ENCODE peak calls at places on chromosome 12, in five cellular contexts. F is stomach, Y is spleen, B is breast epithelium, N is Panc1. D is an unnamed sample.

GRCh38 chr12:119153477-119154434 is 25.0 kb upstream of the HSPB8 start:
- DNase-seq in B (no peak), F (peak), N (no peak), Y (peak), D (no peak)

GRCh38 chr12:113933201-113933786 is 32.8 kb downstream of the RBM19 start:
- DNase-seq in N (no peak), F (no peak), B (no peak), Y (no peak), D (no peak)

GRCh38 chr12:79371226-79371625 is 319.5 kb downstream of the PAWR start:
- DNase-seq in F (no peak), Y (no peak), B (no peak), N (no peak), D (no peak)

GRCh38 chr12:14714437-14714836 is 18.0 kb upstream of the GUCY2C start:
- DNase-seq in N (no peak), F (no peak), B (no peak), Y (no peak), D (no peak)

GRCh38 chr12:3207858-3208257 is 130.7 kb downstream of the TSPAN9 start:
- DNase-seq in F (no peak), Y (no peak), B (no peak), N (no peak), D (no peak)

GRCh38 chr12:25054783-25055144 is 105.9 kb upstream of the BCAT1 start:
- DNase-seq in F (no peak), B (no peak), Y (no peak), N (no peak), D (no peak)

GRCh38 chr12:116141110-116141832 is 136.2 kb downstream of the MED13L start:
- DNase-seq in F (no peak), Y (no peak), N (no peak), B (no peak), D (no peak)

GRCh38 chr12:57771271-57771872 is 533 bp downstream of the METTL1 start:
- DNase-seq in Y (peak), B (peak), F (peak), N (no peak), D (peak)

GRCh38 chr12:753401-754237 is 1.2 kb downstream of the WNK1 start:
- DNase-seq in Y (peak), B (peak), F (peak), N (no peak), D (no peak)

GRCh38 chr12:79451988-79452387 is 238.8 kb downstream of the PAWR start:
- DNase-seq in F (peak), B (peak), N (peak), Y (peak), D (no peak)

GRCh38 chr12:67750528-67751183 is 102.1 kb downstream of the DYRK2 start:
- DNase-seq in Y (no peak), F (no peak), N (no peak), B (no peak), D (no peak)

GRCh38 chr12:79016181-79016580 is 151.6 kb downstream of the SYT1 start:
- DNase-seq in N (no peak), Y (no peak), F (no peak), B (no peak), D (no peak)

GRCh38 chr12:118741196-118741595 is 240.1 kb upstream of the SRRM4 start:
- DNase-seq in Y (no peak), B (no peak), N (no peak), F (no peak), D (no peak)

GRCh38 chr12:104219361-104219892 is 3.8 kb downstream of the TXNRD1 start:
- DNase-seq in B (no peak), Y (no peak), N (peak), F (no peak), D (peak)

GRCh38 chr12:120006248-120006975 is 17.4 kb downstream of the BICDL1 start:
- DNase-seq in Y (no peak), N (no peak), B (no peak), F (no peak), D (no peak)

GRCh38 chr12:41531147-41531829 is 343.2 kb downstream of the PDZRN4 start:
- DNase-seq in N (no peak), Y (peak), B (no peak), F (no peak), D (no peak)

GRCh38 chr12:100987552-100988277 is 193.1 kb downstream of the ANO4 start:
- DNase-seq in N (no peak), Y (no peak), B (no peak), F (no peak), D (no peak)

GRCh38 chr12:43692064-43692463 is 66.5 kb downstream of the PUS7L start:
- DNase-seq in B (no peak), N (no peak), F (no peak), Y (no peak), D (no peak)

DNA sequence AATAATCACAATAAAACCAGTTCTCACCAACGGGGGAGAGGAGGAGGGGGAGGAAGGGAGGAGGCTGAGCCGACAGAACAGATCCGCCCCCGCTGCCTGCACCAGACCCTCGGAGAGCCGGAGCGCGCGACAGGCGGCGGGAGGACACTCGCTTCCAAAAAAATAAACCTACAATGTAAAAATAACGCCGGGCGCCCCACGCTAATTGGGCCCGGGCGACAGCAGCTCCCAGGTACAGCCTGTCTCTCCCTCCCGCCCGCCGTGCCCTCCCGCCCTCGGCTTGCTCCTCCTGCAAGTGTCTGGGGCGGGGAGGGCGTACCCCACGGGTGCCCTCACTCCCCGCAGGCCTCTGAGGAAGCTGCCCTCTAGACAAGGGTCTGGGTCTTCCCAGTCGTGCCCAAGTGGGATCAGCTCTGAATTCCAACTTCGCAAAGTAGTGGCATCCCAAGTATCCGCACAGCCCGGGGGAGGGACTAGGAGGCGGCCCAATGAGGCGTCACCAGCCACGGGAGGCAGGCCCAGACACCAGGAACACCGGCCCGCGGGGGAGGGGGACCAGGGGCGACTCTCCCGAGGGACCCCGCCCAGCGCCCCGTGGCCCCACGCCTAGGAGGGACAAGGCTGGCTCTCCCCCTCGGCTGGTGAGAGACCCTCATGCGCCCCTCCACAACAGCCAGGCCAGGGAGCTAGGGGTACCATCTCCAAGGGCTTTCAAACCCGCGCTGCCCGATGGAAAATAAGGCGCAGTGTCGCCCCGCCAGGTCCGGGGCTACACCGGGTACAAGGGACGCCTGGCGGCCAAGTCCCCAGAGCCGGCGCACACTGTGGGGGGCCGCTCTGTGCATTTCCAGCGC is 1.0 kb downstream of the NCOR2 start:
- DNase-seq in F (peak), B (peak), N (no peak), Y (peak), D (no peak)
- TF ChIP-seq POLR2AphosphoS5 in F (peak), B (peak), N (peak), Y (peak), D (peak)

GRCh38 chr12:1994429-1995143 is 9.7 kb downstream of the DCP1B start:
- DNase-seq in Y (no peak), F (no peak), N (no peak), B (no peak), D (no peak)

GRCh38 chr12:1992732-1993131 is 11.5 kb downstream of the DCP1B start:
- DNase-seq in F (no peak), N (no peak), Y (no peak), B (no peak), D (no peak)

GRCh38 chr12:1993871-1994371 is 10.3 kb downstream of the DCP1B start:
- DNase-seq in N (peak), Y (no peak), F (no peak), B (no peak), D (peak)

GRCh38 chr12:1993341-1993740 is 10.9 kb downstream of the DCP1B start:
- DNase-seq in B (no peak), N (peak), Y (no peak), F (no peak), D (no peak)

GRCh38 chr12:1995205-1995896 is 8.9 kb downstream of the DCP1B start:
- DNase-seq in B (no peak), F (no peak), Y (no peak), N (no peak), D (peak)
- H3K4me3 ChIP-seq in B (no peak), F (no peak), Y (no peak), N (no peak), D (peak)

GRCh38 chr12:46364300-46364696 is 8.3 kb downstream of the SLC38A2 start:
- DNase-seq in Y (no peak), N (no peak), B (no peak), F (no peak), D (no peak)
- TF ChIP-seq POLR2AphosphoS5 in Y (no peak), N (no peak), B (no peak), F (peak), D (peak)

GRCh38 chr12:128165387-128165786 is 101.6 kb upstream of the TMEM132C start:
- DNase-seq in N (no peak), Y (no peak), F (no peak), B (no peak), D (no peak)
- H3K4me3 ChIP-seq in N (no peak), Y (no peak), F (no peak), B (no peak), D (no peak)